ENCODE peak calls at places on chromosomes 7 and 10, in ten cellular contexts. D is transverse colon, M is spleen, W is GM23338, L is stomach, O is SK-N-SH, J is Panc1, Q is endothelial cell of umbilical vein, K is GM12878, V is HL-60. C is an unnamed sample.
A peak's percentile ranks its signal among the peaks of the same experiment; 100 is the strongest.

GRCh38 chr7:65216469-65216868 is 157.2 kb upstream of the ZNF92 start:
- DNase-seq in J (peak; percentile 17), M (peak; percentile 86), L (peak; percentile 79), V (peak; percentile 48), K (no peak), O (peak; percentile 20), W (peak; percentile 89), D (peak; percentile 61), Q (peak; percentile 36), C (no peak)

GRCh38 chr10:102919992-102920736 is 2.1 kb downstream of the CNNM2 start:
- DNase-seq in D (no peak), V (no peak), Q (no peak), W (peak; percentile 87), O (no peak), L (no peak), K (no peak), J (no peak), M (no peak), C (no peak)

GRCh38 chr10:49173201-49173772 is 14.9 kb downstream of the TMEM273 start:
- DNase-seq in O (no peak), L (no peak), D (no peak), K (no peak), V (no peak), M (no peak), Q (no peak), W (no peak), J (no peak), C (no peak)

GRCh38 chr10:112986791-112987190 is 36.7 kb downstream of the TCF7L2 start:
- DNase-seq in D (no peak), Q (no peak), J (no peak), M (no peak), L (no peak), O (no peak), W (no peak), V (no peak), K (no peak), C (no peak)

GRCh38 chr7:111362660-111363059 is 199.6 kb downstream of the IMMP2L start:
- DNase-seq in W (no peak), L (no peak), V (no peak), K (no peak), J (no peak), M (no peak), Q (no peak), D (no peak), O (no peak), C (no peak)

GRCh38 chr10:101176577-101176976 is 45.5 kb downstream of the TLX1 start:
- DNase-seq in K (no peak), O (no peak), L (no peak), V (no peak), J (no peak), W (no peak), Q (no peak), D (no peak), M (no peak), C (no peak)

GRCh38 chr7:44470628-44471245 is 19.7 kb downstream of the NUDCD3 start:
- DNase-seq in W (no peak), M (no peak), K (no peak), Q (no peak), O (no peak), V (no peak), D (no peak), L (no peak), J (no peak), C (no peak)

GRCh38 chr10:9254353-9254752 is 1199.9 kb downstream of the GATA3 start:
- DNase-seq in J (peak; percentile 7), L (no peak), D (no peak), W (no peak), Q (no peak), O (no peak), V (no peak), M (no peak), K (no peak), C (no peak)

GRCh38 chr10:101139421-101139911 is 8.4 kb downstream of the TLX1 start:
- DNase-seq in V (no peak), O (peak; percentile 70), W (peak; percentile 81), K (no peak), L (no peak), J (no peak), D (no peak), Q (no peak), M (no peak), C (peak; percentile 47)

GRCh38 chr10:70286616-70287015 is 2.8 kb upstream of the NPFFR1 start:
- DNase-seq in D (no peak), Q (no peak), K (no peak), M (no peak), O (no peak), L (peak; percentile 24), W (no peak), J (no peak), V (no peak), C (no peak)

GRCh38 chr10:76303682-76304316 is 872.4 kb downstream of the LRMDA start:
- DNase-seq in M (no peak), D (peak; percentile 63), V (peak; percentile 63), L (peak; percentile 78), O (peak; percentile 70), J (peak; percentile 27), Q (peak; percentile 67), W (peak; percentile 89), K (no peak), C (peak; percentile 80)

GRCh38 chr10:127577376-127577775 is 28.3 kb downstream of the NPS start:
- DNase-seq in O (peak; percentile 17), Q (no peak), D (no peak), V (no peak), W (no peak), L (no peak), J (no peak), K (no peak), M (no peak), C (no peak)

GRCh38 chr10:99782447-99783286 is at the start of gene ABCC2:
- DNase-seq in V (no peak), Q (no peak), W (no peak), D (no peak), M (no peak), K (no peak), J (no peak), O (no peak), L (no peak), C (no peak)

GRCh38 chr7:38886265-38886664 is 22.7 kb downstream of the VPS41 start:
- DNase-seq in K (no peak), Q (no peak), V (no peak), J (no peak), O (no peak), W (peak; percentile 47), M (no peak), D (no peak), L (no peak), C (no peak)

GRCh38 chr10:93542358-93542791 is 24.1 kb upstream of the FFAR4 start:
- DNase-seq in L (peak; percentile 45), J (no peak), O (peak; percentile 68), K (no peak), V (no peak), Q (peak; percentile 53), W (no peak), M (no peak), D (peak; percentile 80), C (no peak)

GRCh38 chr7:101248276-101248675 is 3.4 kb upstream of the FIS1 start:
- DNase-seq in L (no peak), K (no peak), W (no peak), M (no peak), D (no peak), J (no peak), V (no peak), O (no peak), Q (no peak), C (no peak)

GRCh38 chr7:231030-231857 is 38.9 kb downstream of the FAM20C start:
- DNase-seq in V (no peak), D (no peak), W (peak; percentile 42), K (no peak), L (no peak), J (no peak), Q (no peak), O (peak; percentile 60), M (no peak), C (peak; percentile 73)

GRCh38 chr7:149822353-149822943 is 15.7 kb upstream of the ZNF862 start:
- DNase-seq in O (peak; percentile 62), J (no peak), M (peak; percentile 47), K (no peak), Q (no peak), W (no peak), D (no peak), V (no peak), L (no peak), C (no peak)

DNA sequence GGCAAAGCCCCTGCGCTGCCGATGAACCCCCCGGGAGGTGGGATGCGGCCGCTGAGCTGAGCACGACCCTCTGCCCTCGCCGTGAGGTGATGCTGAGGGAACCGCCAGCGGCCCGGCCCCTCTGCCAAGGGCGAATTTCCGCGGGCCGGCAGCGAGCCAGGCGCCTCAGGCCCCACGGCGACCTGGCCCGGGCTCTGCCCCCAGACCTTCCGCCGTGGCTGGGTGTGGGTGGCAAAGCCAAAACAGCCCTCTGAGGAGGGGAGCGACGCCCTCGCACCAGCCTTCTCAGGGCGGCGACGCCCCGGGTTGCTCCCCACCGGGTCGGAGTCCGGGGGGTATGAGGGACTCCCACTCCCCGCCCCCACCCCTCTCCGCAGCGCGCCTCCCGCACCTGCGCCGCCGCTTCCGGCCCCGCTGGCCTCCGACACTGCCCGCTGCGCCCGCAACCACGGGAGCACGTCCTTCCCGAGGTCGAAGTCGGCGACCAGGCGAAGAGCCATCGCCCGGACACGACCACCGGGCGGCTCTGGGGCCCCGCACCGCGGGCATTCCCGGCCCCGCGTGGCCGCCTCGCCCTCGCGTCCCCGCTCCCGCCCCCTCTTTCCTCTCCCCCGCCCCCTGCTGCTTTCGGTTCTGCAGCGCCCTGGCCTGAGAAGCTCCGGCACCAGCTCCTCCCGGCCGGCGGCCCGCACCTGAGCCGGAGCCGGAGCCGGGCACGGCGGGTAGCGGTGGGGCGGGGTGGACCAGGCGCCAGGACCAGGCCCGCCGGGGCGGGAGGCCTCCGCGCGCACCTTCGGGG is at the start of gene GSAP:
- DNase-seq in M (peak; percentile 94), J (no peak), V (peak; percentile 11), O (peak; percentile 94), K (no peak), D (peak; percentile 81), Q (peak; percentile 30), L (peak; percentile 83), W (peak; percentile 74), C (peak; percentile 78)
- TF ChIP-seq CTCF in M (no peak), J (no peak), V (no peak), O (peak; percentile 28), K (no peak), D (no peak), Q (no peak), L (peak; percentile 28), W (no peak), C (no peak)

GRCh38 chr10:122878799-122879338 is 512 bp downstream of the FAM24B start:
- DNase-seq in K (no peak), D (peak; percentile 9), L (no peak), M (peak; percentile 68), W (no peak), Q (peak; percentile 39), J (no peak), O (peak; percentile 21), V (no peak), C (no peak)
- H3K27ac ChIP-seq in K (peak overlapping the region; percentile 59), D (peak overlapping the region; percentile 70), L (peak overlapping the region; percentile 80), M (peak overlapping the region; percentile 80), W (no peak overlapping the region), Q (peak overlapping the region; percentile 43), J (peak overlapping the region; percentile 99), O (peak overlapping the region; percentile 57), V (no peak overlapping the region), C (peak overlapping the region; percentile 65)

GRCh38 chr7:147879116-147879750 is 711.3 kb upstream of the C7orf33 start:
- DNase-seq in L (no peak), O (no peak), V (no peak), K (no peak), D (no peak), J (no peak), M (no peak), W (no peak), Q (no peak), C (no peak)
- TF ChIP-seq POLR2AphosphoS5 in L (no peak), O (no peak), V (no peak), K (no peak), D (no peak), J (no peak), M (no peak), W (no peak), Q (no peak), C (no peak)

GRCh38 chr7:141838581-141838980 is 2.7 kb downstream of the PRSS37 start:
- DNase-seq in K (no peak), D (no peak), M (no peak), J (no peak), V (no peak), L (no peak), Q (no peak), O (no peak), W (no peak), C (no peak)
- TF ChIP-seq CTCF in K (no peak), D (no peak), M (no peak), J (no peak), V (no peak), L (no peak), Q (no peak), O (no peak), W (no peak), C (no peak)

C was measured in sigmoid colon.